ENCODE peak calls at places on chromosomes 4 and X, in seven cellular contexts. Q, K, M, B, Y, D and O are unnamed samples.

GRCh38 chrX:48509245-48509590 is 426 bp downstream of the PORCN start:
- DNase-seq in K (no peak), M (no peak), D (no peak), Y (no peak), Q (no peak), B (no peak), O (no peak)

GRCh38 chr4:17275836-17276235 is 236.1 kb downstream of the QDPR start:
- DNase-seq in B (no peak), Y (no peak), D (no peak), Q (no peak), K (no peak), M (no peak), O (no peak)

GRCh38 chr4:5705672-5706310 is 2.6 kb downstream of the EVC2 start:
- DNase-seq in D (peak), Q (no peak), K (no peak), M (no peak), B (no peak), Y (no peak), O (no peak)

GRCh38 chr4:67048530-67048929 is 496.8 kb downstream of the CENPC start:
- DNase-seq in K (no peak), Y (no peak), M (no peak), D (no peak), B (no peak), Q (no peak), O (no peak)

GRCh38 chr4:22343606-22344005 is 172.3 kb downstream of the ADGRA3 start:
- DNase-seq in D (no peak), K (no peak), B (no peak), Y (no peak), Q (no peak), M (no peak), O (no peak)

GRCh38 chrX:18961686-18962085 is 22.2 kb downstream of the PHKA2 start:
- DNase-seq in B (no peak), Q (no peak), Y (no peak), M (no peak), D (no peak), K (peak), O (no peak)

GRCh38 chrX:47148946-47149345 is 3.9 kb downstream of the RBM10 start:
- DNase-seq in Y (no peak), K (peak), Q (no peak), D (no peak), M (no peak), B (no peak), O (no peak)

GRCh38 chr4:52560844-52561280 is 98.2 kb downstream of the USP46 start:
- DNase-seq in M (peak), Y (no peak), B (no peak), K (peak), Q (no peak), D (no peak), O (no peak)

GRCh38 chrX:24145340-24146186 is 4.0 kb upstream of the ZFX start:
- DNase-seq in Q (no peak), Y (no peak), B (no peak), K (peak), D (no peak), M (peak), O (no peak)

GRCh38 chr4:142282870-142283431 is 563.1 kb downstream of the INPP4B start:
- DNase-seq in K (peak), Y (peak), D (peak), B (no peak), Q (no peak), M (no peak), O (peak)
- TF ChIP-seq CTCF in K (peak), Y (peak), D (peak), B (peak), Q (peak), M (peak), O (peak)

GRCh38 chr4:77157859-77158486 is 966 bp downstream of the CCNG2 start:
- DNase-seq in D (peak), K (peak), M (no peak), Y (peak), B (peak), Q (peak), O (peak)
- TF ChIP-seq CTCF in D (no peak), K (no peak), M (no peak), Y (no peak), B (no peak), Q (no peak), O (no peak)

GRCh38 chrX:12949927-12950656 is 24.8 kb upstream of the TMSB4X start:
- DNase-seq in Y (peak), M (peak), K (peak), B (no peak), Q (no peak), D (no peak), O (no peak)

GRCh38 chrX:12951590-12951965 is 23.3 kb upstream of the TMSB4X start:
- DNase-seq in B (no peak), K (no peak), Q (no peak), Y (no peak), D (no peak), M (no peak), O (no peak)

GRCh38 chrX:12949205-12949926 is 25.5 kb upstream of the TMSB4X start:
- DNase-seq in D (no peak), M (peak), K (peak), B (no peak), Y (no peak), Q (no peak), O (no peak)

GRCh38 chrX:12953420-12953819 is 21.5 kb upstream of the TMSB4X start:
- DNase-seq in K (no peak), Q (no peak), M (no peak), D (no peak), Y (no peak), B (no peak), O (no peak)

DNA sequence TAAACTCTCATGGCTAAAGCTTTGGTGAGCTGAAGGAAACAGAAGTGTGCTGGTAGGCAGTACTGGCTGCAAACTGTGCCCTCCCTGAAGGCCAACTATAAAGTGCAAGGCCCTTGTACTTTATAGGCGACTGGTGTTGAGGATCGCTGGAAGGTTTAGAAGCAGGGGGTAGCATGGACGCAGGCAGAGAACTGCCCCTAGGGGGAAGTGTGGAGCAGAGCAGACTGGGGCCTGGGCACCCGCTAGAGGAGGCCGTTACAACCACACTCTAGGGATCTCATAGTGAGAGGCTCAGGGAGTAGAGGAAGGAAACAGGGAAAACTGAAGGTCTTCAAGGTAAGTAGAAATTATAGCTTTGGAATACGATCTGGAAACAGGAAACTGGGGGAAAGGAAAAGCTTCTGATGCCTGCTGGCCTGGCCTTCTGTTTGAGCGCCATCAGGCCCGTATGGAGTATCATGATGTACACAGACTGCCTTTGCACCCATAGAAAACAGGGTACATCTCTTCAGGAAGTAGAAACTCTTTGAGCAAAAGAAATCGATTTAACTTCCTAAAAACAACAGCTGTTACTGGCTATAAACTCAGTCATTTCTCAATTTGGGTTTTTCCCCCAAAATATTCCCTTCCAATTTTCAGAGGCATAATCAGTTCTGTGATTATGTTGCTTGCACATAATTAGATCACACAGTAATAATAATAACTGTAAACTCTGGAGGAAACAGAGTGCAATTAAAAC is 23.9 kb upstream of the TMSB4X start:
- DNase-seq in K (no peak), B (peak), Q (peak), D (peak), Y (peak), M (no peak), O (peak)
- TF ChIP-seq CTCF in K (no peak), B (peak), Q (no peak), D (peak), Y (peak), M (peak), O (peak)

DNA sequence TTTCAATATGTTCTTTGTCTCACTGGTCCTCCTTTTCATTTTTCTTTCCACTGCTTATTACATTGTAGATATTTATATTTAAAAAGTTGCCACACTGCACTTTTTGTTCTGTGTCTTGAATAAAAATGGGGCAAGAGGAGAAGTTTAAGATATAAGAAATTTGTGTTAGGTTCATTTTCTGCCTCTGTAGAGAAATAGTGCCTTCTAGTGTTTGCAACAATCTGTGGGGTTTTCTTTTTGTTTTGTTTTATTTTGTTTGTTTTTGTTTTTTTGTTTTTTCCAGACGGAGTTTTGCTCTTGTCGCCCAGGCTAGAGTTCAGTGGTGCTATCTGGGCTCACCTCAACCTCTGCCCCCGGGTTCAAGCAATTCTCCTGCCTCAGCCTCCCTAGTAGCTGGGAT is 20.1 kb upstream of the SMIM14 start:
- DNase-seq in Y (no peak), B (no peak), Q (no peak), K (peak), D (no peak), M (no peak), O (no peak)
- TF ChIP-seq CTCF in Y (peak), B (no peak), Q (no peak), K (peak), D (no peak), M (peak), O (no peak)

GRCh38 chr4:176054942-176055341 is 10.7 kb upstream of the WDR17 start:
- DNase-seq in K (peak), D (no peak), B (no peak), M (no peak), Y (no peak), Q (no peak), O (no peak)
- TF ChIP-seq CTCF in K (peak), D (peak), B (peak), M (peak), Y (no peak), Q (no peak), O (no peak)

DNA sequence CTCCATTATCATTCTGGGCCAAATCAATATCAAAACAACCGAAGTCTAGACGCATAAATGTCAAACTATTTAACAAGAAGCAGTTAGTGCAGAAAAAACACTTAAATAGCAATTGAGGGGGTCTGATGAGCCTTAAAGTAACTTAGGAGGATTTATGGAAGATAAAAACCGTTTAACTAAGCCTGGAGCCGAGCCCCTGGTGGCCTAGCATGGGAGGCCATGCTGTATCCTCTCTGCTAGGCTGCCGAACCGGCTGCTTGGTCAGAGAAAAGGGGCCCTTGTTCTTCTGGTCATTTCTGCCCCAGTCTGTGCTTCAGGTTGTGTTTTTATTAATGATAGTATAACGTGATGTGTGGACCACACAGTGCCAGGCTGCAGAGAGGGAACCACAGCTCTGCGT is 72.4 kb downstream of the CPZ start:
- DNase-seq in K (no peak), D (no peak), B (no peak), M (no peak), Q (no peak), Y (no peak), O (no peak)
- TF ChIP-seq CTCF in K (no peak), D (peak), B (peak), M (no peak), Q (peak), Y (no peak), O (no peak)

GRCh38 chrX:106042296-106042695 is 3.8 kb upstream of the SERPINA7 start:
- DNase-seq in D (no peak), Q (no peak), M (no peak), B (no peak), K (no peak), Y (no peak), O (no peak)

GRCh38 chrX:106038625-106039024 is at the start of gene SERPINA7:
- DNase-seq in Y (no peak), D (no peak), K (no peak), Q (no peak), M (no peak), B (no peak), O (no peak)

GRCh38 chrX:106037835-106038473 is 573 bp downstream of the SERPINA7 start:
- DNase-seq in D (no peak), Q (no peak), K (no peak), Y (no peak), M (no peak), B (no peak), O (no peak)

GRCh38 chrX:106036716-106037115 is 1.8 kb downstream of the SERPINA7 start:
- DNase-seq in M (no peak), B (no peak), K (no peak), D (no peak), Q (no peak), Y (no peak), O (no peak)

DNA sequence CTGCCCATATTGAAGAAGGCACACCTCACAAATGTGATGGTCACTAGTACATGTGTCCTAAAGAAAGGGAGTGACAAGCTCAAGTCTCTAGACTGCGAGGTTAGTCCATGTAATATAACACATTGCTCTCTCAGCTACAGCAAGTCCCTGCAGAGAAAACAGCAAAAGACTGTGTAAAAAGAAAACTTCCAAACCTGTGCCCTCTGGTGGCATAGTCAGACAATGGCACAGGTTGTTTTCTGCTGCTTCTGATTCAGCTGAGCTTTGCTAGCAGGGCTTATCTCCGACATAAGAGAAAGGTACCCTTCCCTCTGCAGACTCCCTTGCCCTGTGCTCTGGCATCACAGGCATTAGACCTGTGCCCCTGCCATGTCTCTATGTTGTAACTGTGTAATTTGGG is 1.4 kb upstream of the SERPINA7 start:
- DNase-seq in K (peak), Q (no peak), B (no peak), D (no peak), Y (no peak), M (no peak), O (no peak)
- TF ChIP-seq CTCF in K (peak), Q (peak), B (peak), D (no peak), Y (no peak), M (peak), O (peak)

GRCh38 chr4:121421594-121421993 is 40.8 kb upstream of the QRFPR start:
- DNase-seq in K (peak), D (no peak), M (no peak), Y (no peak), Q (no peak), B (peak), O (no peak)
- TF ChIP-seq CTCF in K (peak), D (no peak), M (peak), Y (no peak), Q (peak), B (peak), O (peak)

GRCh38 chr4:3642056-3642630 is 109.9 kb upstream of the LRPAP1 start:
- DNase-seq in Q (no peak), Y (no peak), D (peak), B (no peak), K (no peak), M (no peak), O (no peak)
- TF ChIP-seq CTCF in Q (no peak), Y (no peak), D (no peak), B (no peak), K (no peak), M (no peak), O (no peak)